ENCODE peak calls at places on chromosomes 3 and 15, in four cellular contexts. H is stomach, A is body of pancreas, L is tibial nerve. Z is an unnamed sample.

GRCh38 chr15:68989876-68990754 is 24.4 kb upstream of the NOX5 start:
- DNase-seq in H (no peak), A (no peak), L (no peak), Z (no peak)

GRCh38 chr15:25990245-25990644 is 127.1 kb upstream of the ATP10A start:
- DNase-seq in H (no peak), A (no peak), L (no peak), Z (no peak)

GRCh38 chr15:93825721-93826120 is 405.6 kb upstream of the MCTP2 start:
- DNase-seq in H (no peak), A (no peak), L (no peak), Z (no peak)

GRCh38 chr3:99751649-99752048 is 66.0 kb upstream of the CMSS1 start:
- DNase-seq in H (no peak), A (no peak), L (no peak), Z (no peak)

GRCh38 chr3:63364495-63364894 is 86.4 kb downstream of the SYNPR start:
- DNase-seq in H (no peak), A (no peak), L (no peak), Z (no peak)

GRCh38 chr3:29718661-29719065 is 437.8 kb downstream of the RBMS3 start:
- DNase-seq in H (no peak), A (no peak), L (no peak), Z (no peak)

GRCh38 chr3:40337136-40338108 is 27.9 kb downstream of the EIF1B start:
- DNase-seq in H (no peak), A (no peak), L (no peak), Z (no peak)

GRCh38 chr3:100833483-100833882 is 124.2 kb downstream of the TFG start:
- DNase-seq in H (no peak), A (no peak), L (no peak), Z (no peak)

GRCh38 chr3:54274607-54275006 is 152.3 kb downstream of the CACNA2D3 start:
- DNase-seq in H (no peak), A (no peak), L (no peak), Z (peak; percentile 16)

GRCh38 chr3:191792580-191792979 is 331.6 kb downstream of the PYDC2 start:
- DNase-seq in H (no peak), A (no peak), L (no peak), Z (no peak)

GRCh38 chr3:157388051-157388450 is 48.6 kb upstream of the PTX3 start:
- DNase-seq in H (no peak), A (no peak), L (no peak), Z (no peak)

GRCh38 chr15:31328425-31328998 is 1.9 kb downstream of the KLF13 start:
- DNase-seq in H (no peak), A (peak; percentile 60), L (no peak), Z (no peak)

GRCh38 chr3:61053781-61054496 is 197.3 kb downstream of the FHIT start:
- DNase-seq in H (no peak), A (peak; percentile 83), L (no peak), Z (no peak)

GRCh38 chr3:46619845-46620778 is 7.8 kb downstream of the FAM240A start:
- DNase-seq in H (no peak), A (peak; percentile 36), L (no peak), Z (no peak)

GRCh38 chr3:24591661-24592555 is 97.3 kb upstream of the THRB start:
- DNase-seq in H (no peak), A (no peak), L (no peak), Z (no peak)

GRCh38 chr3:179765396-179765795 is 112.6 kb downstream of the USP13 start:
- DNase-seq in H (no peak), A (no peak), L (no peak), Z (no peak)

GRCh38 chr3:56042326-56042951 is 425.8 kb downstream of the ERC2 start:
- DNase-seq in H (no peak), A (no peak), L (no peak), Z (no peak)

GRCh38 chr15:68479870-68480269 is 47.9 kb upstream of the ITGA11 start:
- DNase-seq in H (no peak), A (no peak), L (no peak), Z (no peak)

GRCh38 chr3:72372161-72372560 is 476.1 kb downstream of the SHQ1 start:
- DNase-seq in H (no peak), A (no peak), L (no peak), Z (no peak)

GRCh38 chr15:66774001-66774814 is 72.2 kb downstream of the SMAD6 start:
- DNase-seq in H (peak; percentile 92), A (peak; percentile 92), L (peak; percentile 89), Z (peak; percentile 35)

GRCh38 chr3:153162513-153163348 is 705 bp downstream of the RAP2B start:
- DNase-seq in H (peak; percentile 45), A (peak; percentile 38), L (peak; percentile 24), Z (no peak)

GRCh38 chr3:168952551-168952950 is 711.0 kb downstream of the MECOM start:
- DNase-seq in H (no peak), A (no peak), L (no peak), Z (no peak)

GRCh38 chr3:11629716-11630115 is 14.0 kb downstream of the VGLL4 start:
- DNase-seq in H (no peak), A (no peak), L (no peak), Z (no peak)

GRCh38 chr3:195077611-195078540 is 193.1 kb downstream of the XXYLT1 start:
- DNase-seq in H (no peak), A (no peak), L (no peak), Z (no peak)

GRCh38 chr15:63473999-63474809 is 30.2 kb upstream of the USP3 start:
- DNase-seq in H (peak; percentile 75), A (peak; percentile 25), L (no peak), Z (no peak)
- H3K4me3 ChIP-seq in H (no peak overlapping the region), A (no peak overlapping the region), L (no peak overlapping the region), Z (no peak overlapping the region)

GRCh38 chr3:42652611-42653302 is 740 bp upstream of the ZBTB47 start:
- DNase-seq in H (peak; percentile 81), A (peak; percentile 53), L (peak; percentile 57), Z (peak; percentile 59)
- TF ChIP-seq POLR2A in H (no peak), A (peak; percentile 83), L (peak; percentile 70), Z (peak; percentile 76)

DNA sequence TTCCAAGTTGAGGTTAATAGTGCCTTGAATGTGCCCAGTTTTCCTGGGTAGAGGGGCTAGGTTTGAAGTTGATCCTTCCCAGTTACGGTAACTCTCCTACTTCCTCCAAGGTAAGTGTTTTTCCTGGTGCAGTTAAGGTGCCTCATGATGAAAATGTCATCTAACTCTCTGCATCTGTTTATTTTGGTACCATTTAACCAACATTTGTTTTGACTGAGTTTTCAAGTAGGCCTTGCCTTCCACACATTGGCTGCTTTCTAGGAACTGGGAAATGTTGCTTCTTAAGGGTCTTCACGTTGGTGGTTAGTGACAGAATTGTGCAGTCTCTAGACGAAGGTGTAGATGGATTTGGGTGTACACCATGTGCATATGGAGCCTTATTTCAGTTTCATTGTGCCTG is 31.3 kb downstream of the USP3 start:
- DNase-seq in H (no peak), A (no peak), L (no peak), Z (no peak)
- H3K4me1 ChIP-seq in H (peaks cover 67% of the 10 kb centered on the region), A (peaks cover 45% of the 10 kb centered on the region), L (no peaks in the 10 kb centered on the region), Z (peaks cover 15% of the 10 kb centered on the region)

GRCh38 chr15:89652666-89653065 is 2.6 kb downstream of the KIF7 start:
- DNase-seq in H (no peak), A (no peak), L (no peak), Z (no peak)

GRCh38 chr15:89653578-89653977 is 1.7 kb downstream of the KIF7 start:
- DNase-seq in H (no peak), A (no peak), L (no peak), Z (no peak)

GRCh38 chr15:89654311-89654761 is 931 bp downstream of the KIF7 start:
- DNase-seq in H (no peak), A (no peak), L (no peak), Z (no peak)

GRCh38 chr15:89656116-89656815 is 999 bp upstream of the KIF7 start:
- DNase-seq in H (no peak), A (no peak), L (no peak), Z (no peak)

DNA sequence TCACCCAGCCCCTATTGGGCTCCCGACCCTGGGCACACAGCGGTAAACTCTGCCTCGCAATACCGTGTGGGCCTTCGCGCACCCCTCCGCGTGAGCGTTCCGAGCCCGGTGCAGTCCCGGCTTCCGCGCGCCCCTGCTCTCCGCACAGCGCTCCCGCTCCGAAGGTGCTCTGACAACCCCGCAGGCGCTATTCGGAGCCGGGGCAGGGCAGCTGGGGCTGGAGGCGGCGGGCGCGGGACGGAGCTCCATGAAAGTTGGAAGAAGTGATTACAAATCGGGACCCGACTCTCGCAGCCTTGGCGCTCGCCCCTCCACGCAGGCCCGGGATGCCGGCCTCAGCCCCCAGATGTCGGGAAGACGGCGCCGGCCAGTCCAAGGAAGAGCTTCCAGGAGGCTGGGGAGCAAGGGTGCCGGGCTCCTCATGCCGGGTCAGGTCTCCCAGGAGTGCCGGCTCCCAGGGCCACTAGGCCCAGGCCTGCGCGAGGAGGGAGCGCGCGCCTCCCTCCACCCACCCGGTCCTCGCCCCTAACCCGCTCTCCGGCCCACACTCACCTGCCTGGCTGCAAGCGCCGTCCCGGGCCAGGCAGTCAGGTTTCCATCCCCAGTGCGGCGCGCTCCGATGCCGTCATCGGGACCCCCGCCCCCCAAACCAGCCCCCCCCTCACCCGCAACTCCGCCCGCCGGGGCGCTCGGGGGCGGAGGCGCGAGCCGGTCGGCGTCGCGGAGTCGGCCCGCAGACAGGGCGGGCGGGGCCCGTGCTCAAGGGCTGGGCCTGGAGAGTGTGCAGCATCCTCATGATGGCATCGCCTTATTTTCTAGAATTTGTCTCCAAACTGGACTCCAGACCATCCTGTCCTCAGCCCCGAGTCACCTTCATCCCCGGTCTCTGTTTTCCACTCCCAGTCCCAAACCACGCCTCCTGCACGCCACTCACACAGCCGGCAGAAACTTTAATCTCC is at the start of gene KIF7:
- DNase-seq in H (peak; percentile 31), A (no peak), L (no peak), Z (no peak)
- H3K4me3 ChIP-seq in H (peak within 1 kb of the TSS; percentile 56), A (no peak within 1 kb of the TSS), L (peak within 1 kb of the TSS; percentile 42), Z (peak within 1 kb of the TSS; percentile 68)

GRCh38 chr3:185489462-185489861 is 9.4 kb downstream of the TMEM41A start:
- DNase-seq in H (no peak), A (no peak), L (no peak), Z (no peak)
- TF ChIP-seq POLR2A in H (no peak), A (no peak), L (no peak), Z (no peak)

DNA sequence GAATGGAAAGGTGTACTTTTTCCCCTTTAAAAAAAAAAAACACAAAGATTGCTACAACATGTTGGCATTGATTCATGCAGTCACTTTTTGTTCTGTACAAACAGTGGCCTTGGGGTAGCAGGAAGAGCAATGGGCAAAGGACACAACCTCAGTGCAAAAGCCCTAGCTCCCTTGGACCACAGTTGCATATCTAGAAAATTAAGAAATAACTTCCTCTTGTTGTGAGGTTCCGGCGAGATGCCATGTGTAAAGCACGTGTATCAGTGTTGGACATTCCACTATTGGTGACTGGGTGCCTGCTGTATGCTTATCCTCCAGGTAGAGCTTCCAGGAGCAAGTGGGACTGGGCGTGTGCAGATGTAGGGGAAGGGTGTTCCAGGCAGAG is 164.5 kb downstream of the THSD4 start:
- DNase-seq in H (peak; percentile 30), A (peak; percentile 20), L (no peak), Z (no peak)
- H3K4me1 ChIP-seq in H (peaks cover 32% of the 10 kb centered on the region), A (peaks cover 27% of the 10 kb centered on the region), L (peaks cover 4% of the 10 kb centered on the region), Z (peaks cover 13% of the 10 kb centered on the region)

GRCh38 chr15:34791701-34792100 is 3.6 kb downstream of the ACTC1 start:
- DNase-seq in H (no peak), A (no peak), L (no peak), Z (no peak)
- H3K4me3 ChIP-seq in H (no peak overlapping the region), A (no peak overlapping the region), L (no peak overlapping the region), Z (no peak overlapping the region)